ENCODE peak calls at places on chromosome 5, in four cellular contexts. One of them, this sample, is unnamed. For H3K9me3 and H3K27me3, the result is how much of the 10 kb centered on the place peaks cover.

GRCh38 chr5:33538201-33538600 is 97.4 kb downstream of the TARS1 start:
- DNase-seq in left ventricle myocardium inferior: no peak
- DNase-seq in CD8-positive, alpha-beta T cell: no peak
- DNase-seq in sigmoid colon: no peak
- DNase-seq in this sample: no peak

GRCh38 chr5:179918742-179919486 is 11.2 kb upstream of the TBC1D9B start:
- DNase-seq in left ventricle myocardium inferior: no peak
- DNase-seq in CD8-positive, alpha-beta T cell: no peak
- DNase-seq in sigmoid colon: no peak
- DNase-seq in this sample: no peak

GRCh38 chr5:84430863-84431663 is 46.4 kb upstream of the EDIL3 start:
- DNase-seq in left ventricle myocardium inferior: no peak
- DNase-seq in CD8-positive, alpha-beta T cell: no peak
- DNase-seq in sigmoid colon: no peak
- DNase-seq in this sample: no peak

GRCh38 chr5:150862070-150862469 is 15.7 kb downstream of the IRGM start:
- DNase-seq in left ventricle myocardium inferior: no peak
- DNase-seq in CD8-positive, alpha-beta T cell: no peak
- DNase-seq in sigmoid colon: no peak
- DNase-seq in this sample: no peak

GRCh38 chr5:65190328-65191053 is 291.2 kb downstream of the ADAMTS6 start:
- DNase-seq in left ventricle myocardium inferior: no peak
- DNase-seq in CD8-positive, alpha-beta T cell: no peak
- DNase-seq in sigmoid colon: no peak
- DNase-seq in this sample: no peak

GRCh38 chr5:109910874-109911273 is 221.1 kb downstream of the MAN2A1 start:
- DNase-seq in left ventricle myocardium inferior: no peak
- DNase-seq in CD8-positive, alpha-beta T cell: no peak
- DNase-seq in sigmoid colon: no peak
- DNase-seq in this sample: no peak

GRCh38 chr5:18987101-18987500 is 1000.9 kb downstream of the CDH18 start:
- DNase-seq in left ventricle myocardium inferior: no peak
- DNase-seq in CD8-positive, alpha-beta T cell: no peak
- DNase-seq in sigmoid colon: no peak
- DNase-seq in this sample: no peak

GRCh38 chr5:150227606-150228273 is 37.9 kb downstream of the SLC6A7 start:
- DNase-seq in left ventricle myocardium inferior: no peak
- DNase-seq in CD8-positive, alpha-beta T cell: no peak
- DNase-seq in sigmoid colon: no peak
- DNase-seq in this sample: no peak

GRCh38 chr5:172795401-172795977 is 24.5 kb upstream of the DUSP1 start:
- DNase-seq in left ventricle myocardium inferior: peak
- DNase-seq in CD8-positive, alpha-beta T cell: no peak
- DNase-seq in sigmoid colon: peak
- DNase-seq in this sample: peak

GRCh38 chr5:151243127-151243526 is 9.9 kb upstream of the GM2A start:
- DNase-seq in left ventricle myocardium inferior: no peak
- DNase-seq in CD8-positive, alpha-beta T cell: no peak
- DNase-seq in sigmoid colon: no peak
- DNase-seq in this sample: no peak

GRCh38 chr5:109656829-109657228 is 32.9 kb upstream of the MAN2A1 start:
- DNase-seq in left ventricle myocardium inferior: peak
- DNase-seq in CD8-positive, alpha-beta T cell: no peak
- DNase-seq in sigmoid colon: peak
- DNase-seq in this sample: no peak

GRCh38 chr5:56620903-56621680 is 194.3 kb upstream of the MAP3K1 start:
- DNase-seq in left ventricle myocardium inferior: no peak
- DNase-seq in CD8-positive, alpha-beta T cell: no peak
- DNase-seq in sigmoid colon: no peak
- DNase-seq in this sample: no peak

GRCh38 chr5:56622146-56622545 is 193.2 kb upstream of the MAP3K1 start:
- DNase-seq in left ventricle myocardium inferior: no peak
- DNase-seq in CD8-positive, alpha-beta T cell: no peak
- DNase-seq in sigmoid colon: no peak
- DNase-seq in this sample: no peak

GRCh38 chr5:56625577-56625976 is 189.8 kb upstream of the MAP3K1 start:
- DNase-seq in left ventricle myocardium inferior: no peak
- DNase-seq in CD8-positive, alpha-beta T cell: no peak
- DNase-seq in sigmoid colon: no peak
- DNase-seq in this sample: no peak
- H3K9me3 ChIP-seq in left ventricle myocardium inferior: under half
- H3K9me3 ChIP-seq in CD8-positive, alpha-beta T cell: under half
- H3K9me3 ChIP-seq in sigmoid colon: under half
- H3K9me3 ChIP-seq in this sample: under half

GRCh38 chr5:73438897-73439470 is 9.6 kb downstream of the FOXD1 start:
- DNase-seq in left ventricle myocardium inferior: no peak
- DNase-seq in CD8-positive, alpha-beta T cell: no peak
- DNase-seq in sigmoid colon: no peak
- DNase-seq in this sample: no peak

GRCh38 chr5:73442152-73442860 is 6.3 kb downstream of the FOXD1 start:
- DNase-seq in left ventricle myocardium inferior: no peak
- DNase-seq in CD8-positive, alpha-beta T cell: no peak
- DNase-seq in sigmoid colon: no peak
- DNase-seq in this sample: no peak

GRCh38 chr5:73440262-73440661 is 8.3 kb downstream of the FOXD1 start:
- DNase-seq in left ventricle myocardium inferior: no peak
- DNase-seq in CD8-positive, alpha-beta T cell: no peak
- DNase-seq in sigmoid colon: no peak
- DNase-seq in this sample: no peak

GRCh38 chr5:73442960-73443627 is 5.5 kb downstream of the FOXD1 start:
- DNase-seq in left ventricle myocardium inferior: no peak
- DNase-seq in CD8-positive, alpha-beta T cell: no peak
- DNase-seq in sigmoid colon: no peak
- DNase-seq in this sample: no peak

DNA sequence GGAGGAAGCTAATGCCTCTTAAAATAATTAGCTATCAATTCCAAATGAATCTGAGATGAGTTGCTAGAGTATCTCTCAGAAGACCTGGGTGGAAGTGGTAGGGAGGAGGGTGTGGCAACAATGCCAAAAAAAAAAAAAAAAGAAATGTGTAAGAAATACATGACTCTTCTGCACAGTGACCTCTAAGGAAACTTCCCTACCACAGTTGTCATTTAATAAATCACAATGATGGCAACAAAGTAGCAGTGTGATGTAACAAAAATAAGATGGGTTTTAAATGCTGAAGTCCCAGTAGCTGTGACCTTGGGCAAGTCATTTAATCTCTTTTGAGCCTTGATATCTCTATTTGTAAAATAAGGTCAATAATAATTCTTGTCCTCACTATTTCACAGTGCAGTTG is 7.2 kb downstream of the FOXD1 start:
- DNase-seq in left ventricle myocardium inferior: no peak
- DNase-seq in CD8-positive, alpha-beta T cell: no peak
- DNase-seq in sigmoid colon: no peak
- DNase-seq in this sample: no peak
- H3K27me3 ChIP-seq in left ventricle myocardium inferior: half or more
- H3K27me3 ChIP-seq in CD8-positive, alpha-beta T cell: half or more
- H3K27me3 ChIP-seq in sigmoid colon: half or more
- H3K27me3 ChIP-seq in this sample: under half

GRCh38 chr5:78387468-78388153 is 27.2 kb downstream of the SCAMP1 start:
- DNase-seq in left ventricle myocardium inferior: no peak
- DNase-seq in CD8-positive, alpha-beta T cell: no peak
- DNase-seq in sigmoid colon: no peak
- DNase-seq in this sample: no peak
- H3K9me3 ChIP-seq in left ventricle myocardium inferior: under half
- H3K9me3 ChIP-seq in CD8-positive, alpha-beta T cell: under half
- H3K9me3 ChIP-seq in sigmoid colon: under half
- H3K9me3 ChIP-seq in this sample: under half

GRCh38 chr5:126615286-126615685 is 14.5 kb downstream of the PHAX start:
- DNase-seq in left ventricle myocardium inferior: no peak
- DNase-seq in CD8-positive, alpha-beta T cell: no peak
- DNase-seq in sigmoid colon: no peak
- DNase-seq in this sample: no peak
- H3K27me3 ChIP-seq in left ventricle myocardium inferior: under half
- H3K27me3 ChIP-seq in CD8-positive, alpha-beta T cell: under half
- H3K27me3 ChIP-seq in sigmoid colon: under half
- H3K27me3 ChIP-seq in this sample: under half

GRCh38 chr5:4306029-4306428 is 710.4 kb downstream of the IRX1 start:
- DNase-seq in left ventricle myocardium inferior: no peak
- DNase-seq in CD8-positive, alpha-beta T cell: no peak
- DNase-seq in sigmoid colon: no peak
- DNase-seq in this sample: no peak
- H3K9me3 ChIP-seq in left ventricle myocardium inferior: under half
- H3K9me3 ChIP-seq in CD8-positive, alpha-beta T cell: under half
- H3K9me3 ChIP-seq in sigmoid colon: under half
- H3K9me3 ChIP-seq in this sample: under half

DNA sequence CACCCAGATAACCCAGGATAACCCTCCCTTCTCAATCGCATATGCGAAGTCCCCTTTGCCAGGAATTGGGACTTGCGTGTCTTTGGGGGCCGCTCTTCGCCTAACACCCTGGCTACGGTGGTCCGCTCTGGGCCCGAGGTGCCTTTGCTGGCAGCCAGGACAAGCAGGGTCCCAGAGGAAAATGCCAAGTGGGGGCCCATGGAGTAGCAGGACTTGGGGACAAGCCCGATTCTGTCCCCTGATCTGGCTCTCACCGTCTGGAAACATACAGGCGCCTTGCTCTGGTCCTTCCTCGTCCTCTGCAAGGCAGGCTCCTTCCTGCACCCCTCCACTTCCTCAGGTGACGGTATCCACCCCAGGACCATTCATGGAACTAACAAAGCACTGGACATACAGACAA is 78.1 kb upstream of the UNC5A start:
- DNase-seq in left ventricle myocardium inferior: no peak
- DNase-seq in CD8-positive, alpha-beta T cell: no peak
- DNase-seq in sigmoid colon: peak
- DNase-seq in this sample: no peak
- H3K27me3 ChIP-seq in left ventricle myocardium inferior: half or more
- H3K27me3 ChIP-seq in CD8-positive, alpha-beta T cell: under half
- H3K27me3 ChIP-seq in sigmoid colon: under half
- H3K27me3 ChIP-seq in this sample: under half

DNA sequence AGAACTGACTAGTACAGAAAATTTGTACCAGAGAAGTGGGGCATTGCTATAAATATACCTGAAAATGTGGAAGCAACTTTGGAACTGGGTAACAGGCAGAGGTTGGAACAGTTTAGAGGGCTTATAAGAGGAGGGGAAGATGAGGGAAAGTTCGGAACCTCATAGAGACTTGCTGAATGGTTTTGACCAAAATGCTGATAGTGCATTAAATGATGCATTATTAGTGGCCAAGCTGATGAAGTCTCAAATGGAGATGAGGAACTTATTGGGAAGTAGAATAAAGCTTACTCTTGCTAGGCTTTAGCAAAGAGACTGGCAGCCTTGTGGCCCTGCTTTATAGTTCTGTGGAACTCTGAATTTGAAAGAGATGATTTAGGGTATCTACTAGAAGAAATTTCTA is 189.8 kb downstream of the FGF10 start:
- DNase-seq in left ventricle myocardium inferior: no peak
- DNase-seq in CD8-positive, alpha-beta T cell: no peak
- DNase-seq in sigmoid colon: no peak
- DNase-seq in this sample: no peak
- H3K9me3 ChIP-seq in left ventricle myocardium inferior: half or more
- H3K9me3 ChIP-seq in CD8-positive, alpha-beta T cell: under half
- H3K9me3 ChIP-seq in sigmoid colon: under half
- H3K9me3 ChIP-seq in this sample: under half